ENCODE peak calls at places on chromosomes 1 and 21, in four cellular contexts. One of them, this sample, is unnamed. For H3K4me1, the result is how much of the 10 kb centered on the place peaks cover.

GRCh38 chr1:183609313-183609712 is 19.1 kb upstream of the NCF2 start:
- DNase-seq in spleen: no peak
- DNase-seq in endodermal cell: peak
- DNase-seq in left lung: peak
- DNase-seq in this sample: no peak

GRCh38 chr1:17265162-17265561 is 16.3 kb downstream of the PADI3 start:
- DNase-seq in spleen: no peak
- DNase-seq in endodermal cell: peak
- DNase-seq in left lung: no peak
- DNase-seq in this sample: no peak

GRCh38 chr1:208988811-208989222 is 594.7 kb upstream of the CAMK1G start:
- DNase-seq in spleen: no peak
- DNase-seq in endodermal cell: no peak
- DNase-seq in left lung: no peak
- DNase-seq in this sample: no peak

GRCh38 chr1:173445656-173446055 is 31.5 kb upstream of the PRDX6 start:
- DNase-seq in spleen: no peak
- DNase-seq in endodermal cell: no peak
- DNase-seq in left lung: no peak
- DNase-seq in this sample: no peak

GRCh38 chr1:175434268-175434860 is 241.8 kb upstream of the KIAA0040 start:
- DNase-seq in spleen: no peak
- DNase-seq in endodermal cell: peak
- DNase-seq in left lung: no peak
- DNase-seq in this sample: no peak

GRCh38 chr1:181166377-181167196 is 78.1 kb downstream of the IER5 start:
- DNase-seq in spleen: no peak
- DNase-seq in endodermal cell: peak
- DNase-seq in left lung: peak
- DNase-seq in this sample: peak

GRCh38 chr1:24255226-24255625 is 63.9 kb upstream of the GRHL3 start:
- DNase-seq in spleen: no peak
- DNase-seq in endodermal cell: no peak
- DNase-seq in left lung: no peak
- DNase-seq in this sample: no peak

GRCh38 chr1:196535727-196536126 is 72.5 kb downstream of the KCNT2 start:
- DNase-seq in spleen: peak
- DNase-seq in endodermal cell: peak
- DNase-seq in left lung: no peak
- DNase-seq in this sample: peak

GRCh38 chr21:29217818-29218252 is 80.9 kb upstream of the BACH1 start:
- DNase-seq in spleen: no peak
- DNase-seq in endodermal cell: no peak
- DNase-seq in left lung: no peak
- DNase-seq in this sample: no peak

GRCh38 chr1:7667625-7668218 is 103.4 kb upstream of the VAMP3 start:
- DNase-seq in spleen: peak
- DNase-seq in endodermal cell: peak
- DNase-seq in left lung: peak
- DNase-seq in this sample: peak

GRCh38 chr1:98157524-98158293 is 236.9 kb upstream of the DPYD start:
- DNase-seq in spleen: no peak
- DNase-seq in endodermal cell: no peak
- DNase-seq in left lung: no peak
- DNase-seq in this sample: no peak

GRCh38 chr21:38380391-38381137 is 117.7 kb downstream of the ERG start:
- DNase-seq in spleen: no peak
- DNase-seq in endodermal cell: no peak
- DNase-seq in left lung: no peak
- DNase-seq in this sample: no peak

GRCh38 chr1:204446413-204447111 is 34.9 kb upstream of the PPP1R15B start:
- DNase-seq in spleen: peak
- DNase-seq in endodermal cell: peak
- DNase-seq in left lung: peak
- DNase-seq in this sample: peak

GRCh38 chr1:906532-907420 is 16.9 kb upstream of the SAMD11 start:
- DNase-seq in spleen: peak
- DNase-seq in endodermal cell: peak
- DNase-seq in left lung: peak
- DNase-seq in this sample: peak

DNA sequence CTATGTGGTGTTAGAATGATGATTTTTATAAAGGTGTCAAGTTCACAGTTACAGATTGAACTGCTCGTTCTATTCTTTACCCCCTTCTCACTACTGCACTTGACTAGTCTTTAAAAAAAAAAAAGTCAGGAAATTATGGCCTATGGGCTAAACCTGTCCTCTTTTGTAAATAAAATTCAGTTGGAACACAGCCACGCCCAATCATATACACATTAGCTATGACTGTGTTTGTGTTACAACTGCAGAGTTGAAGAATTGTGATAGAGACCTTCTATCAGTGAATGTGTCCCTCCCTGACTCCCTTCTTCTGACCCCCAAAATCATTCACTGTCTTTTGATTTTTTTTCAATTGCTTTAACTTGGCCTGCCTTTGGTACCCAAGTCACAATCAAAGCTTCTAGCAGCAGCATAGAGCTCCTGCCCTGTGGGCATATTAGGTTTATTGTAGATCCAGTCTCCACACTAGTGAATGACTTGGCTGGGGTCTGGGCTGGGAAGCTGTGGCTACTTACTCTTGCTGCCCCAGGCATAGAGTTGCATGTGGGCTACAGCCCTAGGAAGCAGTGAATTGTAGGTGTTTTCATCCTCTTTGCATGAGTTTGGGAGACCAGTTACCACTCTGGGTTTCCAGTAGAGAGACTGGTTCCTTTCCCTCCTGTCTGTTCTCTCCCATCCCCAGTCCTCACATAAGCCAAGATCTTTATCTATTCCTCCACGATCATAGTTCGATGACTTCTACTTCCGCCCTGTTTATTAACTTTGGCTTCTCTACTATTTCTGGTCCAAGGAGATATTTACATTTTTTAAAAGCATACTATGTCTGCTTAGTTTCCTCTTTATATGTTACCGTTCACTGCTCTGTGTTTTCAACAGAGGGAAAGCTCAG is 249.9 kb downstream of the FMN2 start:
- DNase-seq in spleen: no peak
- DNase-seq in endodermal cell: no peak
- DNase-seq in left lung: no peak
- DNase-seq in this sample: no peak
- H3K4me1 ChIP-seq in spleen: under half
- H3K4me1 ChIP-seq in endodermal cell: under half
- H3K4me1 ChIP-seq in left lung: under half
- H3K4me1 ChIP-seq in this sample: under half

GRCh38 chr1:227886993-227887696 is 60.6 kb downstream of the WNT9A start:
- DNase-seq in spleen: peak
- DNase-seq in endodermal cell: peak
- DNase-seq in left lung: peak
- DNase-seq in this sample: peak
- H3K4me3 ChIP-seq in spleen: peak
- H3K4me3 ChIP-seq in endodermal cell: no peak
- H3K4me3 ChIP-seq in left lung: peak
- H3K4me3 ChIP-seq in this sample: peak

DNA sequence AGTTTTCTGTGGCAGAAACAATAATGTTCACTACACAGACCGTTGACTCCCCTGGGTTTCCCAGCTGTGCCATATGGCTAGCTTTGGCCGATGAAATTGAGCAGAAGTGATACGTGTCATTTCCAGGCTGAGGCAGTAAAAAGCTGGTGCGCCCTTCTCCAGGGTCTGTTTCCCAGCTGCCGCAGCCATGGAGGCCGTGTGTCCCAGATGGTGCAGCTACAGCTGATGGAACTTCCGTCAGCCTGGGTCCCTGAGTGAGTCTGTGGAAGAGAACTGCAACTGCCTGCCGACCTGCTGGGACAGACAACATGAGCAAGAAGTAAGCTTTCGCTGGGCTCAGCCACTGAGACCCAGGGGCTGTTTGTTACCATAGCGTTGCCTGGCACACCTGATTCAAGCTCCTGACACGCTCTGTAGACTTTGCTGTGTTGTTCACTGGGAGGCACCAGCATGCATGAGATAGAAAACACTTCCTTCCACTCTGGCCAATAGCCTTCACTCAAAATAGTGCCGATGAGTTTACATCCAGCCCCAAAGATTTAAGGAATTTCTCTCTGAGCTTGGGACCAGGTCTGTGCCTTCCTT is 116.3 kb upstream of the SLC25A33 start:
- DNase-seq in spleen: no peak
- DNase-seq in endodermal cell: no peak
- DNase-seq in left lung: no peak
- DNase-seq in this sample: no peak
- H3K4me1 ChIP-seq in spleen: half or more
- H3K4me1 ChIP-seq in endodermal cell: under half
- H3K4me1 ChIP-seq in left lung: under half
- H3K4me1 ChIP-seq in this sample: under half

GRCh38 chr1:187787696-187788095 is 958.9 kb downstream of the PLA2G4A start:
- DNase-seq in spleen: no peak
- DNase-seq in endodermal cell: no peak
- DNase-seq in left lung: no peak
- DNase-seq in this sample: no peak

GRCh38 chr1:187794561-187794960 is 965.8 kb downstream of the PLA2G4A start:
- DNase-seq in spleen: no peak
- DNase-seq in endodermal cell: no peak
- DNase-seq in left lung: no peak
- DNase-seq in this sample: no peak

GRCh38 chr1:187790724-187791123 is 962.0 kb downstream of the PLA2G4A start:
- DNase-seq in spleen: no peak
- DNase-seq in endodermal cell: no peak
- DNase-seq in left lung: no peak
- DNase-seq in this sample: no peak

GRCh38 chr1:187788686-187789085 is 959.9 kb downstream of the PLA2G4A start:
- DNase-seq in spleen: no peak
- DNase-seq in endodermal cell: no peak
- DNase-seq in left lung: no peak
- DNase-seq in this sample: no peak
- H3K4me3 ChIP-seq in spleen: no peak
- H3K4me3 ChIP-seq in endodermal cell: no peak
- H3K4me3 ChIP-seq in left lung: no peak
- H3K4me3 ChIP-seq in this sample: no peak

GRCh38 chr1:201751872-201752271 is 77.1 kb upstream of the IPO9 start:
- DNase-seq in spleen: no peak
- DNase-seq in endodermal cell: no peak
- DNase-seq in left lung: no peak
- DNase-seq in this sample: no peak
- H3K4me1 ChIP-seq in spleen: under half
- H3K4me1 ChIP-seq in endodermal cell: under half
- H3K4me1 ChIP-seq in left lung: under half
- H3K4me1 ChIP-seq in this sample: under half

GRCh38 chr1:78526496-78526895 is 35.7 kb downstream of the PTGFR start:
- DNase-seq in spleen: no peak
- DNase-seq in endodermal cell: no peak
- DNase-seq in left lung: no peak
- DNase-seq in this sample: no peak
- H3K4me3 ChIP-seq in spleen: no peak
- H3K4me3 ChIP-seq in endodermal cell: no peak
- H3K4me3 ChIP-seq in left lung: no peak
- H3K4me3 ChIP-seq in this sample: no peak

DNA sequence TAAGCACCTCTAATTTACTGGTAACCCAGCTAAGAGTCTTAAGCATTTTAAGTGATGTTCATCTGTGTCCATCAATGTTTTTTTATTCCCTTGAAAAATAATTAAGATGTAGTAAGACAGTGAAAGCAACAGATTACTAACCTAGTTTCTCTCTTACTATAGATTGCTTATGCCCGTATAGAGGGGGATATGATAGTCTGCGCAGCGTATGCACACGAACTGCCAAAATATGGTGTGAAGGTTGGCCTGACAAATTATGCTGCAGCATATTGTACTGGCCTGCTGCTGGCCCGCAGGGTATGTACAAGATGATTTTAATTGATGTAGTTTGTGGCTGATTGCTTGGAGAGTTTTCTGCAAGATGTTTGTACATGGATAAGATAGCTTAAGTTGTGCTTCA is 2.8 kb downstream of the RPL5 start:
- DNase-seq in spleen: no peak
- DNase-seq in endodermal cell: no peak
- DNase-seq in left lung: no peak
- DNase-seq in this sample: no peak
- H3K4me1 ChIP-seq in spleen: half or more
- H3K4me1 ChIP-seq in endodermal cell: under half
- H3K4me1 ChIP-seq in left lung: under half
- H3K4me1 ChIP-seq in this sample: under half

GRCh38 chr1:31587720-31588423 is 11.6 kb downstream of the TINAGL1 start:
- DNase-seq in spleen: no peak
- DNase-seq in endodermal cell: peak
- DNase-seq in left lung: peak
- DNase-seq in this sample: peak

GRCh38 chr1:31586376-31587327 is 10.3 kb downstream of the TINAGL1 start:
- DNase-seq in spleen: no peak
- DNase-seq in endodermal cell: peak
- DNase-seq in left lung: no peak
- DNase-seq in this sample: no peak

GRCh38 chr1:31585736-31586365 is 9.5 kb downstream of the TINAGL1 start:
- DNase-seq in spleen: no peak
- DNase-seq in endodermal cell: peak
- DNase-seq in left lung: no peak
- DNase-seq in this sample: no peak

GRCh38 chr1:31591425-31592093 is 15.2 kb downstream of the TINAGL1 start:
- DNase-seq in spleen: no peak
- DNase-seq in endodermal cell: peak
- DNase-seq in left lung: no peak
- DNase-seq in this sample: no peak

DNA sequence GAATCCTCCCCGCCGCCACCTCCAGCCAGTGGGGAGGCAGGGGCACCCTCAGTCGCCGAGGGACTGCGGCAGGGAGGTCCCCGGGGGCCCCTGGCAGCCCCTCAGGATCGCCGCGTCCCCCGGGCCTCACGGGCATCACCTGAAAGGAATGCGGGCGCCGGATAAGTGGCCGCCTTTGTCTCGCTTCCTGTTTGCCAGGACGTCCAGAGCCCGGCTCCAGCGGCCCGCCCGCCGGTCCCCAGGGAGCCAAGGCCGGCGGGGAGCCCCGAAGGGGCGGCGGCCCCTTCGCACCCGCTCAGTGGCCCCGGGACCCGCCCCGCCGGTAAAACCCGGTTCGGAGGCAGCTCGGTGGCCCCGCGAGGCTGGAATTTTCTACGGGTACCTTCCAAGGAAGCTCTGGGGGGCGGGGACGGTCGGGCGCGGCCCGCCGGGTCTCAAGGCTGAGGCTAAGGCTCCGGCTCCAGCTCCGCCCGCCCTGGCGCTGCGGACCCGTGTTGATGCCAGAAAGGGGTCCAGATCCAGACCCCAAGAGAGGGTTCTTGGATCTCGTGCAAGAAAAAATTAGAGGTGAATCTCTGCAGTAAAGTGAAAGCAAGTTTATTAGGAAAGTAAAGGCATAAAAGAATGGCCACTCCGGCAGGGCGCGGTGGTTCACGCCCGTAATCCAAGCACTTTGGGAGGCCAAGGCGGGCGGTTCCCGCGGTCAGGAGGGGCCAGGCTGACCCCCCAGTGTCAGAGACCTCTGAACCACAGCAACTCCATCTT is 12.6 kb downstream of the TINAGL1 start:
- DNase-seq in spleen: no peak
- DNase-seq in endodermal cell: peak
- DNase-seq in left lung: no peak
- DNase-seq in this sample: peak
- H3K4me3 ChIP-seq in spleen: no peak
- H3K4me3 ChIP-seq in endodermal cell: no peak
- H3K4me3 ChIP-seq in left lung: peak
- H3K4me3 ChIP-seq in this sample: no peak

GRCh38 chr1:37480125-37480466 is 5.7 kb downstream of the ZC3H12A start:
- DNase-seq in spleen: no peak
- DNase-seq in endodermal cell: no peak
- DNase-seq in left lung: no peak
- DNase-seq in this sample: no peak
- H3K4me1 ChIP-seq in spleen: half or more
- H3K4me1 ChIP-seq in endodermal cell: under half
- H3K4me1 ChIP-seq in left lung: half or more
- H3K4me1 ChIP-seq in this sample: under half

GRCh38 chr1:156497743-156498446 is 2.7 kb downstream of the MEF2D start:
- DNase-seq in spleen: peak
- DNase-seq in endodermal cell: no peak
- DNase-seq in left lung: peak
- DNase-seq in this sample: no peak
- H3K4me3 ChIP-seq in spleen: no peak
- H3K4me3 ChIP-seq in endodermal cell: no peak
- H3K4me3 ChIP-seq in left lung: peak
- H3K4me3 ChIP-seq in this sample: no peak

This sample was measured in aorta.